ENCODE peak calls at places on chromosome 19, in nine cellular contexts. Y is endothelial cell, Z is neural crest cell, V is mucosa of descending colon, O is endodermal cell, K is HFFc6, H is fibroblast of mammary gland, W is nephron progenitor cell, J is PC-9. L is an unnamed sample.

GRCh38 chr19:5000120-5000611 is 31.3 kb downstream of the KDM4B start:
- DNase-seq in H (no peak), Z (no peak), W (no peak), K (no peak), O (no peak), V (no peak), J (no peak), Y (no peak), L (no peak)

GRCh38 chr19:29683009-29683408 is 17.7 kb downstream of the PLEKHF1 start:
- DNase-seq in H (peak), O (no peak), V (no peak), Y (no peak), W (no peak), Z (no peak), J (no peak), K (no peak), L (no peak)

GRCh38 chr19:15101479-15102082 is 5.6 kb upstream of the SYDE1 start:
- DNase-seq in V (peak), H (peak), Z (peak), K (peak), O (peak), W (peak), Y (peak), J (no peak), L (peak)

GRCh38 chr19:29672933-29673336 is 7.7 kb downstream of the PLEKHF1 start:
- DNase-seq in H (no peak), J (no peak), K (no peak), V (peak), O (no peak), W (no peak), Y (no peak), Z (no peak), L (no peak)

GRCh38 chr19:14081797-14082674 is 3.5 kb downstream of the C19orf67 start:
- DNase-seq in W (no peak), Z (no peak), Y (peak), H (peak), J (no peak), V (peak), O (no peak), K (no peak), L (peak)

GRCh38 chr19:30079200-30079599 is 137.2 kb downstream of the URI1 start:
- DNase-seq in J (no peak), O (no peak), Y (no peak), V (no peak), W (no peak), K (no peak), Z (no peak), H (no peak), L (no peak)

GRCh38 chr19:32397736-32398135 is 7.8 kb upstream of the DPY19L3 start:
- DNase-seq in W (no peak), Y (no peak), K (peak), Z (no peak), O (no peak), J (no peak), V (no peak), H (peak), L (no peak)

GRCh38 chr19:39531834-39532232 is 819 bp downstream of the EID2B start:
- DNase-seq in J (no peak), V (no peak), K (no peak), W (no peak), Z (no peak), Y (no peak), O (no peak), H (no peak), L (no peak)

GRCh38 chr19:29841559-29842367 is 30.0 kb downstream of the CCNE1 start:
- DNase-seq in Z (no peak), O (peak), V (no peak), W (peak), K (peak), Y (no peak), H (peak), J (peak), L (no peak)

GRCh38 chr19:41521860-41522555 is 54.0 kb upstream of the CEACAM21 start:
- DNase-seq in J (no peak), V (peak), W (no peak), O (peak), H (no peak), Y (peak), K (no peak), Z (no peak), L (peak)

DNA sequence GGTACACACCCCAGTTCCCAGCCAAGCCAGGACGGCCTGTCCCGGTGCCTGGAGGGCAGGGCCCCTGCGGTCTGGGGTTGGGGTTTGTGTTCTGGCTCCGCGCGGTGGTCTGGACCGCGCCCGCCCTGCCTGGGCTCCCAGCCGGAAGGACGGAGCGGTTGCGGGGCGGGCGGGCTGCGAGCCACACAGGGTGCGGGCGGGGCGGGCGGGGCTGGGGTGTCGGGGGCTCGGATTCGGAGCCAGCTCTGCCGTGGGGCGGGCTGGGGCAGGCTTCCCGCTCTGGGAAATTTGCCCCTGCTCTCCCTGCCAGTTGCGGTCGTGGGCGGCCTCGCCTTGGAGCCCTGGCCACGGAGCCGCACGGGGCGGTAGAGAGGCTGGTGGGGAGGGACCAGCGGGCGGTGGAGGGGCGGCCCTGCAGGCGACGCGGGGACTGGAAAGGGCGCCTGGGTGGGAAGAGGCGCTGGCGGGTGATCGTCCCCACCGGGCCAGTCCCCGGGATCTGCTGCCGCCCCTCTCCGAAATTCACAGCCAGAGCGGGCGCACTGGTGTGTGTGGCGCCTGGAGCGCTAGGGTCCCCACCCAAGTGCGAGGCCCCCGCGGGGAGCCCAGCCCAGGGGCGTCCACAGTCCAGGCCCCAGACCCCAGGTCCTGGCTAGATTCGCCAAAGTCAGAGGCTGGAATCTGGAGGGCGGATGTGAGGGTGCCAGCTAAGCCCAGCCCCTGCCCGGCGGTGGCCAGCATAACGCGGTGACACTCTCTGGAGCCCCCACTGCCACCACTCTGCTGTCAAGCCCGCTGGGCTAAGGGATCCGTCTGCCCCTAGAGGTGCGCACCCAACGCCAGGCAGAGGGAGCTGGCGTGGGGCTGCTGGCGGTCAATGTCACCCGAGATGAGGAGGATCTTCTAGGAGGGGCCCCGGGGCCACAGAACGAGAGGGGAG is 11.0 kb upstream of the ZNF492 start:
- DNase-seq in V (no peak), Z (no peak), O (no peak), K (no peak), Y (no peak), H (no peak), W (no peak), J (no peak), L (no peak)
- TF ChIP-seq CTCF in V (no peak), Z (no peak), O (no peak), K (no peak), Y (no peak), H (no peak), W (no peak), J (no peak), L (no peak)

GRCh38 chr19:16160445-16160942 is 12.8 kb downstream of the CIB3 start:
- DNase-seq in O (no peak), V (no peak), H (no peak), Z (no peak), K (no peak), W (no peak), J (no peak), Y (no peak), L (no peak)
- TF ChIP-seq CTCF in O (no peak), V (no peak), H (no peak), Z (no peak), K (no peak), W (no peak), J (no peak), Y (no peak), L (no peak)

GRCh38 chr19:2540646-2541454 is 64.9 kb downstream of the GADD45B start:
- DNase-seq in H (peak), W (peak), J (peak), Y (peak), O (peak), K (peak), Z (peak), V (peak), L (peak)
- TF ChIP-seq CTCF in H (no peak), W (no peak), J (no peak), Y (no peak), O (peak), K (peak), Z (peak), V (no peak), L (no peak)

DNA sequence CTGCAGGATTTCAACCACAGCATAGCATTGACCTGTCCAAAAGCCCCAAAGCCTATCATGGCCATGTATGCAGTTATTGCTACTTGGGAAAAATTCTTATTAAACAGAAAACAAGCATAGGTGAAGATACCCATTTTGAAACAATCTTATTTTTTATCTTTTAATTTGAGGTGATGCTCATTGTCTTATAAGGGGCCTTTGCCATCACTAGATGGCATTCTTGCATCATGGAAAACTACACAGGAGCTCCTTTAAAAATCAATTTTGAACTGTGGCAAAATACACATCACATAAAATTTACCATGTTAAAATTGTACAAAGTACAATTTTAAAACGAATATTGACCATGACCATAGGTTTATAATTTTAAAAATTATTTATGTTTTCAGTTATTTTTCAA is 38.9 kb upstream of the ZNF835 start:
- DNase-seq in H (no peak), K (no peak), Y (no peak), J (no peak), V (no peak), Z (no peak), W (no peak), O (no peak), L (no peak)
- TF ChIP-seq CTCF in H (no peak), K (no peak), Y (no peak), J (no peak), V (no peak), Z (no peak), W (no peak), O (no peak), L (no peak)

GRCh38 chr19:43957891-43958290 is 6.9 kb downstream of the ZNF221 start:
- DNase-seq in J (no peak), O (no peak), H (peak), K (peak), V (no peak), Z (no peak), W (no peak), Y (no peak), L (no peak)
- TF ChIP-seq CTCF in J (no peak), O (no peak), H (no peak), K (no peak), V (no peak), Z (no peak), W (no peak), Y (no peak), L (no peak)

DNA sequence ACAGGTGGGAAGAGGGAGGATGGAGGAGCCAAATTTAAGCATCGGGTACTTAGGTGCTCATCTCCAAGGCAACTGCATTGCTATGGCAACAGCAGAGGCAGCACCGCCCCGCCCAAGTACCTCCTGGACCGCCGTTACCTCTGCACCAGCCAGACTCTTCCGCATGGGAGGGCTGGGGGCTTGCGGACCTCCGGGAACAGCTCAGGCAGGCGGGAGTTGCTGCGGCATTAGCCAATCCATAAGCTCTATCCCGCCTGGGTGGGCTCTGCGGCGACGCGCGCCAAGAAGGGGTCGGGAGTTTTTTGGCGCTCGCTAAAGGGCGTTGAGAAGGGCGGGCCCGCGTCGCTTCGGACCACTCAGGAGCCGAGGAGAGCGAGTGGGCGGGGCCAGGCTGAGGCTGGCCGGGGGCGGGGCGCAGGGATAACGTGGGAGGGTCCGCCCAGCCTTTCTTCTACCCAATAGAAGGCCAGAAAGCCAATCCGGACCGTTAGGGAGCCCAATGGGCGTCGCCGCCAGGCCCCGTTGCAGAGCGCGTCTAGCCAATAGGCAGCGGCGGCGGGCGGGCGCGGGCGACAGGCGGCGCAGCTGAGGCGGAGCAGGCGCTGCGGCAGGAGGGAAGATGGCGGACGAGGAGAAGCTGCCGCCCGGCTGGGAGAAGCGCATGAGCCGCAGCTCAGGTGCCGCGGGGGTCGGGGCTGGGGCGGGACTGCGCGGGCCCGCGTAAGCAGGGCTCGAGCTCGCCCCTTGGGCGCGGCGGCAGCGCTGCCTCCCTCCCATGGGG is at the start of gene PIN1:
- DNase-seq in V (peak), Z (peak), K (peak), W (peak), Y (peak), J (peak), O (peak), H (peak), L (peak)
- TF ChIP-seq CTCF in V (peak), Z (peak), K (peak), W (no peak), Y (peak), J (peak), O (peak), H (no peak), L (peak)

GRCh38 chr19:58277197-58277596 is 1.6 kb upstream of the ZNF8 start:
- DNase-seq in H (no peak), V (no peak), W (no peak), Y (no peak), J (no peak), K (no peak), Z (no peak), O (no peak), L (no peak)
- TF ChIP-seq CTCF in H (no peak), V (no peak), W (no peak), Y (no peak), J (no peak), K (no peak), Z (no peak), O (no peak), L (no peak)

DNA sequence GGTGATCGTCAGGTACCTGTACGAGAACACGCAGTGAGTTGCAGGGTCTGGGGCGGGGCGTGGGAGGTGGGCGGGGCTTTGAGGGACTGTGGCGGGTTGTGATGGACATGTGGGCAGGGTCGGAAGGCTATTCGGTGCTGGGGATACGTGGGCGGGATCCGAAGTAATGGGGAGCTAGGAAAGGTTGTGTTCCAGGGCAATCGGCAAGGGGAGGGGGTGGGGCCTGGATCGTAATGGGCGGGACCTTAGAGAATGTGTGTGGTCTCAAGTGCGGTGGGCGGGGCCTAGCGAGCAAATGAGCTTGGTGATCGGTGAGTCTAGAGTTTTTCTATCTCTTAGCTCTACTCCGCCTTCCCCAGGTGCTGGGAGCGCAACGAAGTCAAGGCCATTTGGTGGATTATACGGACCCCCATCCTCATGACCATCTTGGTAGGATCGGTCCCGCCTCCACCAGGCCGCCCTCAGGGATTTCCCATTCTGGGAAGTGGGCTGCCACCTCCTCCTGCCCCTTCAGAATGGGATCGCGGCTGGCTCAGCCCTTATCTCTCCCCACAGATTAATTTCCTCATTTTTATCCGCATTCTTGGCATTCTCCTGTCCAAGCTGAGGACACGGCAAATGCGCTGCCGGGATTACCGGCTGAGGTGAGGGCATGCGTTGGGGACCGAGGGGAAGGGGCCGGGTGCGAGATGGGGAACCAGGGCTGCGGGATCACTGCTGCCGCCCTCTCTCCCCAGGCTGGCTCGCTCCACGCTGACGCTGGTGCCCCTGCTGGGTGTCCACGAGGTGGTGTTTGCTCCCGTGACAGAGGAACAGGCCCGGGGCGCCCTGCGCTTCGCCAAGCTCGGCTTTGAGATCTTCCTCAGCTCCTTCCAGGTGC is 9.6 kb downstream of the GIPR start:
- DNase-seq in J (peak), V (peak), H (peak), W (peak), O (peak), Y (peak), K (peak), Z (peak), L (peak)
- TF ChIP-seq CTCF in J (no peak), V (no peak), H (no peak), W (no peak), O (peak), Y (no peak), K (peak), Z (peak), L (no peak)

GRCh38 chr19:45623984-45624383 is 15.2 kb downstream of the EML2 start:
- DNase-seq in Z (no peak), Y (no peak), H (no peak), K (no peak), O (no peak), V (no peak), J (no peak), W (no peak), L (no peak)

GRCh38 chr19:45632468-45633196 is 6.6 kb downstream of the EML2 start:
- DNase-seq in V (peak), Y (peak), W (peak), H (peak), K (peak), J (peak), Z (peak), O (peak), L (peak)

GRCh38 chr19:45630463-45630862 is 8.7 kb downstream of the EML2 start:
- DNase-seq in O (no peak), Y (no peak), J (peak), K (peak), Z (no peak), W (no peak), V (no peak), H (peak), L (no peak)

DNA sequence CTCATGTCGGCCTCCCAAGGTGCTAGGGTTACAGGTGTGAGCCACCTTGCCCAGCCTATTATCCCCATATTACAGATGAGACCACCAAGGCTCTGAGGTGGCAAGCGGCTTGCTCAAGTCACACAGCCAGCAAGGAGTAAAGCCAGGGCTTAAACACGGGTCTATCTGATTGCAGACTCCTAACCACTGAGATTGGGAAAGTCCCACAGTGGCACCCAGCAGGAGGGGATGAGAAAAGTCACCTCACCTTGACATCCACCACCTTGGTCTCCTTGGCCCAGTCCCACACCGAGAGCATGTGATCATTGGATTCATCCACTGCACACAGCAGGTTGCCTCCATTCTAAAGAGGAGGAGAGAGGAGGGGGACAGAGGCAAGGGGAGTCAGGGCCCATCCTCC is 9.5 kb downstream of the EML2 start:
- DNase-seq in Y (no peak), K (no peak), V (no peak), Z (no peak), H (no peak), J (no peak), W (no peak), O (no peak), L (no peak)
- TF ChIP-seq CTCF in Y (no peak), K (no peak), V (no peak), Z (no peak), H (no peak), J (no peak), W (no peak), O (no peak), L (no peak)

GRCh38 chr19:8456064-8456463 is 11.3 kb downstream of the HNRNPM start:
- DNase-seq in Z (no peak), W (peak), K (no peak), J (no peak), H (no peak), O (peak), Y (peak), V (no peak), L (peak)
- TF ChIP-seq CTCF in Z (peak), W (no peak), K (peak), J (no peak), H (peak), O (peak), Y (peak), V (no peak), L (no peak)